ENCODE peak calls at places on chromosome 21, in eight cellular contexts. Z, W, V, Q, P, Y, T and U are unnamed samples.

GRCh38 chr21:44878053-44878982 is 4.8 kb upstream of the PTTG1IP start:
- DNase-seq in Z (no peak), W (no peak), V (peak), Q (no peak), P (peak), Y (no peak), T (no peak), U (peak)

GRCh38 chr21:16608209-16608830 is 878.5 kb downstream of the USP25 start:
- DNase-seq in Z (no peak), W (peak), V (peak), Q (no peak), P (no peak), Y (no peak), T (no peak), U (no peak)

GRCh38 chr21:34835526-34835925 is 166.7 kb downstream of the CLIC6 start:
- DNase-seq in Z (peak), W (no peak), V (no peak), Q (no peak), P (no peak), Y (no peak), T (no peak), U (peak)

GRCh38 chr21:16194851-16195251 is 465.1 kb downstream of the USP25 start:
- DNase-seq in Z (no peak), W (peak), V (peak), Q (no peak), P (no peak), Y (no peak), T (no peak), U (no peak)

GRCh38 chr21:44773291-44773932 is 28.2 kb downstream of the UBE2G2 start:
- DNase-seq in Z (no peak), W (no peak), V (no peak), Q (peak), P (no peak), Y (no peak), T (peak), U (no peak)

GRCh38 chr21:27759091-27759659 is 792.3 kb upstream of the ADAMTS5 start:
- DNase-seq in Z (no peak), W (peak), V (no peak), Q (no peak), P (peak), Y (no peak), T (peak), U (no peak)

GRCh38 chr21:34877485-34878128 is 171.5 kb downstream of the RUNX1 start:
- DNase-seq in Z (no peak), W (no peak), V (no peak), Q (peak), P (peak), Y (no peak), T (no peak), U (no peak)

GRCh38 chr21:43925096-43925481 is 60.1 kb downstream of the AGPAT3 start:
- DNase-seq in Z (peak), W (no peak), V (no peak), Q (no peak), P (peak), Y (no peak), T (no peak), U (peak)

GRCh38 chr21:30561264-30561895 is at the start of gene KRTAP19-7:
- DNase-seq in Z (no peak), W (no peak), V (no peak), Q (no peak), P (no peak), Y (no peak), T (no peak), U (no peak)

GRCh38 chr21:31136891-31137290 is 98.6 kb upstream of the KRTAP19-8 start:
- DNase-seq in Z (no peak), W (no peak), V (no peak), Q (no peak), P (no peak), Y (no peak), T (no peak), U (no peak)

GRCh38 chr21:44093761-44094160 is 13.4 kb upstream of the PWP2 start:
- DNase-seq in Z (no peak), W (peak), V (no peak), Q (peak), P (peak), Y (no peak), T (no peak), U (no peak)

GRCh38 chr21:34983680-34984086 is 65.4 kb downstream of the RUNX1 start:
- DNase-seq in Z (no peak), W (no peak), V (no peak), Q (no peak), P (no peak), Y (no peak), T (no peak), U (peak)

GRCh38 chr21:42537106-42537742 is 23.6 kb downstream of the SLC37A1 start:
- DNase-seq in Z (peak), W (peak), V (peak), Q (no peak), P (no peak), Y (no peak), T (no peak), U (no peak)
- TF ChIP-seq CTCF in Z (no peak), W (peak), V (peak), Q (no peak), P (no peak), Y (peak), T (no peak), U (no peak)

GRCh38 chr21:46284722-46285121 is 689 bp downstream of the MCM3AP start:
- DNase-seq in Z (no peak), W (no peak), V (no peak), Q (no peak), P (no peak), Y (no peak), T (no peak), U (no peak)

GRCh38 chr21:46285206-46285661 is at the start of gene MCM3AP:
- DNase-seq in Z (no peak), W (no peak), V (no peak), Q (no peak), P (no peak), Y (no peak), T (no peak), U (no peak)

GRCh38 chr21:46286668-46286982 is 483 bp downstream of the YBEY start:
- DNase-seq in Z (no peak), W (peak), V (no peak), Q (no peak), P (no peak), Y (no peak), T (no peak), U (no peak)

GRCh38 chr21:46287541-46287940 is 1.4 kb downstream of the YBEY start:
- DNase-seq in Z (no peak), W (no peak), V (no peak), Q (no peak), P (no peak), Y (no peak), T (no peak), U (no peak)

DNA sequence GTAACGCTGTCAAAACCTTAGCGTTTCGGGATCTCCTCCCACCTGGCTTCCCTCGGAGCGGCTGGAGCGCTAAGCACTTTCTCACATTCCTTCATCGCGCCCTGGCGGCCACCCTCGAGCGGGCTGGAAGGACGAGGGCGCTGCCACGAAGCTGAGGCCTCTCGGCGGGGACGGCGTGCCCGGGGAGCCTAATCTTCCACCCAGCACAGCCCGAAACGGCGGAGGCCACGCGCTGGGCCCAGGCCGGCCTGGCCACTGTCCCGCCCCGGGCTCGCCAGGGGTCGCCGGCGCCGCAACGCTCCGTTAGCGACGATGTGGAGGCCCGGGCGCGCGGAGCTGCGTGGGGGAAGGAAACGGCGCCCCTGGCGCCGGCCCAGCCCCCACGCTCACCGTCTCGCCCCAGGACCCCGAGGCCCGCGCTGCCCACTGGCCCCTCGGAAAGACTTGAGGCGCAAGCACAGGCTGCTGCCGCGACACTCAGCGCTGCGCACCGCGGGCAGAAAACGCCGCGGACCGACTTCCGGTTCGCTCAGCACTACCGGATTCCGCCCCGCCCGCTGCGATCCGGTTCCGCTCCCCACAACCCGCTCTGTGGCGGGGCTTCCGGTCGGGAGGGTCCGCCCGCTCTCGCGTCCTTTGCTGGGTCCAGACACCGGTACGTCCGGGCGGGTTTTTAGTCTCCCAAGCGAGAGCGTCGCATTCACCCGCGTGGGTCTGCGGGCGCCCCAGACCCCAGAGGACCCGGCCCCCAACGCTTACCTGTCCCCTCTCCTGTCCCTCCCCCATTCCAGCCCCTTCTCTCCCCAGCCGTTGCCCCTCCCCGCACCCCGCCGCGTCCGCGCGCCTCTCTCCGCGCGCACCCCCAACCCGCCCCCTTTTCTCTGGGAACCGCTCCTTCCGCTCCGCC is at the start of gene YBEY:
- DNase-seq in Z (peak), W (peak), V (peak), Q (peak), P (peak), Y (peak), T (peak), U (peak)
- TF ChIP-seq CTCF in Z (peak), W (peak), V (no peak), Q (no peak), P (no peak), Y (peak), T (no peak), U (no peak)

GRCh38 chr21:41406340-41406739 is 19.7 kb upstream of the MX1 start:
- DNase-seq in Z (no peak), W (no peak), V (no peak), Q (no peak), P (no peak), Y (no peak), T (no peak), U (no peak)

GRCh38 chr21:41407541-41408460 is 18.2 kb upstream of the MX1 start:
- DNase-seq in Z (no peak), W (no peak), V (no peak), Q (no peak), P (no peak), Y (no peak), T (no peak), U (no peak)

GRCh38 chr21:41410767-41411448 is 15.1 kb upstream of the MX1 start:
- DNase-seq in Z (no peak), W (no peak), V (no peak), Q (no peak), P (no peak), Y (no peak), T (no peak), U (no peak)

GRCh38 chr21:41410361-41410760 is 15.7 kb upstream of the MX1 start:
- DNase-seq in Z (no peak), W (no peak), V (no peak), Q (no peak), P (no peak), Y (no peak), T (no peak), U (no peak)

GRCh38 chr21:41411449-41412089 is 14.5 kb upstream of the MX1 start:
- DNase-seq in Z (no peak), W (no peak), V (peak), Q (peak), P (peak), Y (no peak), T (no peak), U (no peak)
- TF ChIP-seq CTCF in Z (no peak), W (peak), V (no peak), Q (no peak), P (no peak), Y (no peak), T (no peak), U (peak)

GRCh38 chr21:36854391-36854790 is 112.1 kb downstream of the HLCS start:
- DNase-seq in Z (no peak), W (peak), V (peak), Q (no peak), P (peak), Y (no peak), T (peak), U (no peak)
- TF ChIP-seq CTCF in Z (peak), W (peak), V (peak), Q (no peak), P (peak), Y (peak), T (peak), U (peak)